ENCODE peak calls at places on chromosomes 1 and 21, in four cellular contexts. Y is stimulated activated naive CD8-positive, alpha-beta T cell treated with anti-CD3 and anti-CD28 coated beads, Interleukin-15, Interleukin-2, amounts not matched to agents 100 U/mL and 50 U/mL, for 24 hours; B is NCI-H524; T is progenitor cell of endocrine pancreas. S is an unnamed sample.

GRCh38 chr21:27812279-27812678 is 845.4 kb upstream of the ADAMTS5 start:
- DNase-seq in Y (no peak), B (no peak), T (no peak), S (no peak)

GRCh38 chr1:61570191-61570590 is 154.8 kb downstream of the TM2D1 start:
- DNase-seq in Y (no peak), B (no peak), T (no peak), S (no peak)

GRCh38 chr1:206521694-206522402 is 14.5 kb downstream of the RASSF5 start:
- DNase-seq in Y (no peak), B (no peak), T (no peak), S (no peak)

GRCh38 chr1:25054526-25054925 is 124.5 kb upstream of the RUNX3 start:
- DNase-seq in Y (no peak), B (no peak), T (no peak), S (no peak)

GRCh38 chr1:156670359-156670758 is 6.8 kb downstream of the NES start:
- DNase-seq in Y (no peak), B (no peak), T (no peak), S (no peak)

GRCh38 chr1:226974544-226975258 is 34.6 kb downstream of the COQ8A start:
- DNase-seq in Y (no peak), B (no peak), T (no peak), S (no peak)

GRCh38 chr1:92926873-92927272 is 34.4 kb downstream of the DIPK1A start:
- DNase-seq in Y (no peak), B (no peak), T (no peak), S (no peak)

GRCh38 chr21:22235866-22236590 is 1237.8 kb downstream of the NCAM2 start:
- DNase-seq in Y (no peak), B (no peak), T (no peak), S (no peak)

GRCh38 chr1:91555074-91555730 is 54.6 kb downstream of the CDC7 start:
- DNase-seq in Y (no peak), B (no peak), T (no peak), S (no peak)

GRCh38 chr1:3998086-3998485 is 98.0 kb upstream of the C1orf174 start:
- DNase-seq in Y (no peak), B (no peak), T (no peak), S (no peak)

S was measured in D341Med.